ENCODE peak calls at places on chromosome 16, in eight cellular contexts. G, C, K, M, R, L, A and Q are unnamed samples.

GRCh38 chr16:70738083-70738977 is 52.5 kb upstream of the MTSS2 start:
- DNase-seq in R (peak; percentile 71), M (peak; percentile 85), A (peak; percentile 40), G (peak; percentile 72), L (peak; percentile 62), C (peak; percentile 75), K (peak; percentile 59), Q (no peak)

GRCh38 chr16:7679899-7680298 is 347.3 kb downstream of the RBFOX1 start:
- DNase-seq in K (no peak), L (no peak), R (no peak), C (no peak), A (no peak), G (no peak), M (no peak), Q (no peak)

GRCh38 chr16:72467157-72467759 is 295.3 kb upstream of the PMFBP1 start:
- DNase-seq in K (peak; percentile 61), C (peak; percentile 71), M (peak; percentile 55), A (peak; percentile 58), L (peak; percentile 79), G (no peak), R (no peak), Q (peak; percentile 45)

GRCh38 chr16:27067138-27067537 is 411 bp downstream of the C16orf82 start:
- DNase-seq in M (peak; percentile 78), K (no peak), C (no peak), A (no peak), R (no peak), G (no peak), L (no peak), Q (no peak)

GRCh38 chr16:66695935-66696668 is 441 bp downstream of the CMTM4 start:
- DNase-seq in R (peak; percentile 37), M (peak; percentile 84), L (no peak), C (no peak), K (peak; percentile 44), G (peak; percentile 30), A (no peak), Q (no peak)

GRCh38 chr16:50696575-50697420 is 3.4 kb downstream of the NOD2 start:
- DNase-seq in C (peak; percentile 79), R (peak; percentile 62), M (peak; percentile 39), G (peak; percentile 75), L (peak; percentile 82), K (peak; percentile 92), A (peak; percentile 46), Q (no peak)

GRCh38 chr16:66605177-66605999 is 884 bp downstream of the CMTM3 start:
- DNase-seq in M (peak; percentile 83), C (peak; percentile 45), A (peak; percentile 63), G (peak; percentile 69), R (peak; percentile 67), K (peak; percentile 18), L (peak; percentile 46), Q (no peak)

GRCh38 chr16:66618588-66618987 is 14.1 kb downstream of the CMTM3 start:
- DNase-seq in R (no peak), M (no peak), C (peak; percentile 90), A (peak; percentile 99), L (peak; percentile 98), G (no peak), K (no peak), Q (peak; percentile 97)

GRCh38 chr16:50520451-50521245 is 27.5 kb upstream of the NKD1 start:
- DNase-seq in K (no peak), A (no peak), G (no peak), C (no peak), R (no peak), M (peak; percentile 32), L (no peak), Q (no peak)

GRCh38 chr16:29645699-29646187 is 17.3 kb upstream of the SPN start:
- DNase-seq in G (no peak), M (peak; percentile 68), C (peak; percentile 23), K (peak; percentile 90), A (no peak), R (no peak), L (peak; percentile 41), Q (no peak)

GRCh38 chr16:54812229-54812628 is 118.4 kb upstream of the IRX5 start:
- DNase-seq in K (no peak), L (peak; percentile 21), C (peak; percentile 17), R (no peak), M (no peak), A (no peak), G (no peak), Q (peak; percentile 4)

GRCh38 chr16:56547120-56547948 is 17.5 kb upstream of the MT4 start:
- DNase-seq in K (no peak), L (peak; percentile 60), R (no peak), M (peak; percentile 72), C (peak; percentile 49), G (no peak), A (peak; percentile 65), Q (peak; percentile 34)

GRCh38 chr16:69463876-69464275 is 39.5 kb downstream of the CYB5B start:
- DNase-seq in G (no peak), C (no peak), A (no peak), M (no peak), L (no peak), R (no peak), K (no peak), Q (no peak)

GRCh38 chr16:9316615-9317014 is 225.2 kb downstream of the HAPSTR1 start:
- DNase-seq in A (no peak), K (no peak), M (no peak), L (no peak), C (no peak), R (no peak), G (no peak), Q (no peak)

GRCh38 chr16:85927938-85928337 is 29.0 kb downstream of the IRF8 start:
- DNase-seq in G (no peak), A (no peak), K (no peak), L (no peak), M (no peak), R (no peak), C (no peak), Q (no peak)

GRCh38 chr16:46929378-46930332 is 43.8 kb downstream of the DNAJA2 start:
- DNase-seq in R (peak; percentile 39), M (peak; percentile 93), L (peak; percentile 71), A (peak; percentile 29), K (peak; percentile 83), C (peak; percentile 67), G (peak; percentile 68), Q (peak; percentile 11)

GRCh38 chr16:87052506-87052905 is 264.7 kb downstream of the C16orf95 start:
- DNase-seq in A (peak; percentile 77), K (no peak), C (peak; percentile 24), G (no peak), R (no peak), M (no peak), L (no peak), Q (no peak)

GRCh38 chr16:85462405-85463227 is 150.5 kb upstream of the GSE1 start:
- DNase-seq in R (peak; percentile 58), G (peak; percentile 71), L (no peak), M (peak; percentile 74), C (peak; percentile 32), K (no peak), A (no peak), Q (no peak)

GRCh38 chr16:81505011-81505660 is 60.5 kb downstream of the CMIP start:
- DNase-seq in M (no peak), G (no peak), R (no peak), L (no peak), K (peak; percentile 89), A (no peak), C (no peak), Q (no peak)

GRCh38 chr16:77788196-77789084 is at the start of gene VAT1L:
- DNase-seq in K (peak; percentile 16), L (peak; percentile 58), G (peak; percentile 30), M (peak; percentile 89), R (no peak), A (peak; percentile 75), C (peak; percentile 53), Q (no peak)
- H3K4me3 ChIP-seq in K (no peak within 1 kb of the TSS), L (peak within 1 kb of the TSS; percentile 58), G (peak within 1 kb of the TSS; percentile 53), M (peak within 1 kb of the TSS; percentile 75), R (peak within 1 kb of the TSS; percentile 42), A (peak within 1 kb of the TSS; percentile 66), C (peak within 1 kb of the TSS; percentile 52), Q (peak within 1 kb of the TSS; percentile 79)

DNA sequence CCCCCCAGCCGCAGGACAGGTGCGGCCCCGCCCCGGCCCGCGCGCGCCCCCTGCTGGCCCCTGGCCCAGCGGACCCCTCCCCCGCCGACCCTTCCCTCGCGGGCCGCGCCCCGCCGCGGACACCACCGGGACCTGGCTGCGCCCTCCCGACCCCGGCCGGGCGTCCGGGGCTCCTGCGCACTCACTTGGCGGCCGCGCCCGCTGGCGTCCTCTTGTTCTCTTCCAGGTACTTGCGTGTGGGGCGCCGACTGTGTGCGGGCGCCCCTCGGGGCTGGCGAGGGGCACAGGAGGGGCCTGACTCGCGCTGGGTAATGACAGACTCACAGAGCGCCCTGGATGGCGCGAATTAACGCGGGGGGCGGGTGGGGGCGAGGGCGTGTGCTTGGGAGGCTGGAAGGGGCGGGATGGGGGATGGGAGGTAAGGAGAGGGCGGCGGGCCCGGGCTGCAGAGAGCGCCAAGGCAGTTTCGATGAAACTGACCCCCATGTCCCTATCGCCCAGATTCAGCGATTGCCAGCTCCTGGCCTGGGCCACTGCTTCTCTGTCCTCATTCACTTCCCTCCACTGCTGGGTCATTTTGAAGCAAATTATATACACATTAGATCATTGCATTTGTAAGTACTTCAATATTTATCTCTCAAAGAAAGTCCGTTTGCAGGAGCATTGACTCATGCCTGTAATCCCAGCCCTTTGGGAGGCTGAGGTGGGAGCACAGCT is 445 bp upstream of the DBNDD1 start:
- DNase-seq in R (no peak), G (peak; percentile 40), L (peak; percentile 67), K (peak; percentile 45), A (peak; percentile 86), M (peak; percentile 87), C (no peak), Q (peak; percentile 55)
- TF ChIP-seq CTCF in R (peak; percentile 37), G (peak; percentile 16), L (no peak), K (peak; percentile 54), A (peak; percentile 20), M (peak; percentile 58), C (no peak), Q (no peak)

GRCh38 chr16:15757075-15757386 is 99.8 kb downstream of the MYH11 start:
- DNase-seq in R (no peak), G (no peak), A (no peak), K (no peak), C (peak; percentile 16), L (no peak), M (no peak), Q (no peak)
- H3K4me3 ChIP-seq in R (no peak overlapping the region), G (no peak overlapping the region), A (no peak overlapping the region), K (no peak overlapping the region), C (no peak overlapping the region), L (no peak overlapping the region), M (no peak overlapping the region), Q (no peak overlapping the region)

GRCh38 chr16:89455178-89455577 is 35.2 kb downstream of the ANKRD11 start:
- DNase-seq in K (no peak), G (no peak), L (no peak), C (no peak), A (peak; percentile 17), R (no peak), M (no peak), Q (no peak)

GRCh38 chr16:89452241-89452640 is 38.1 kb downstream of the ANKRD11 start:
- DNase-seq in C (no peak), A (no peak), M (no peak), L (no peak), G (no peak), R (no peak), K (peak; percentile 45), Q (no peak)

GRCh38 chr16:89452925-89453324 is 37.4 kb downstream of the ANKRD11 start:
- DNase-seq in C (no peak), R (no peak), A (no peak), L (no peak), K (no peak), M (no peak), G (no peak), Q (no peak)

GRCh38 chr16:89455692-89456091 is 34.7 kb downstream of the ANKRD11 start:
- DNase-seq in K (no peak), M (no peak), C (no peak), A (peak; percentile 14), G (no peak), L (no peak), R (no peak), Q (no peak)

GRCh38 chr16:89453662-89454321 is 36.6 kb downstream of the ANKRD11 start:
- DNase-seq in A (peak; percentile 42), G (peak; percentile 29), K (no peak), M (no peak), L (peak; percentile 59), R (no peak), C (peak; percentile 52), Q (no peak)
- TF ChIP-seq CTCF in A (peak; percentile 4), G (peak; percentile 31), K (no peak), M (peak; percentile 68), L (peak; percentile 38), R (no peak), C (peak; percentile 43), Q (peak; percentile 40)